ENCODE peak calls at places on chromosomes 4 and X, in nine cellular contexts. L is psoas muscle; V is occipital lobe; T is NCI-H1694; A is stimulated activated CD4-positive, alpha-beta T cell treated with anti-CD3 and anti-CD28 coated beads, TNF-alpha, amount 100 ng/mL, for 48 hours; D is right lobe of liver; B is M059J; Y is iris pigment epithelial cell; E is SK-MEL-5. W is an unnamed sample.

GRCh38 chrX:119399772-119400101 is 601 bp downstream of the SLC25A43 start:
- DNase-seq in L (peak), V (no peak), T (no peak), A (no peak), D (no peak), B (peak), Y (peak), E (no peak), W (no peak)

GRCh38 chr4:513327-513726 is 14.3 kb downstream of the PIGG start:
- DNase-seq in L (no peak), V (no peak), T (no peak), A (no peak), D (no peak), B (no peak), Y (no peak), E (no peak), W (no peak)

GRCh38 chr4:137531951-137532868 is at the start of gene PCDH18:
- DNase-seq in L (peak), V (peak), T (no peak), A (no peak), D (peak), B (peak), Y (peak), E (peak), W (peak)

GRCh38 chr4:70365479-70365878 is 4.9 kb downstream of the SMR3A start:
- DNase-seq in L (no peak), V (no peak), T (no peak), A (no peak), D (no peak), B (peak), Y (peak), E (peak), W (no peak)

GRCh38 chr4:140764785-140765392 is 8.7 kb upstream of the TBC1D9 start:
- DNase-seq in L (no peak), V (no peak), T (no peak), A (no peak), D (no peak), B (no peak), Y (peak), E (no peak), W (no peak)

GRCh38 chrX:140439455-140439854 is 65.4 kb downstream of the SOX3 start:
- DNase-seq in L (no peak), V (no peak), T (no peak), A (no peak), D (peak), B (no peak), Y (no peak), E (no peak), W (no peak)

GRCh38 chrX:15915959-15916703 is 61.5 kb upstream of the AP1S2 start:
- DNase-seq in L (no peak), V (no peak), T (no peak), A (no peak), D (no peak), B (peak), Y (peak), E (no peak), W (no peak)

GRCh38 chr4:98659741-98660507 is 1.5 kb upstream of the TSPAN5 start:
- DNase-seq in L (no peak), V (no peak), T (no peak), A (no peak), D (no peak), B (peak), Y (peak), E (no peak), W (no peak)

GRCh38 chr4:79603681-79604080 is 195.7 kb upstream of the GK2 start:
- DNase-seq in L (no peak), V (no peak), T (no peak), A (no peak), D (no peak), B (no peak), Y (no peak), E (no peak), W (no peak)

GRCh38 chr4:52750819-52751348 is 341 bp downstream of the ERVMER34-1 start:
- DNase-seq in L (peak), V (no peak), T (no peak), A (no peak), D (peak), B (no peak), Y (peak), E (no peak), W (no peak)

GRCh38 chrX:134718329-134719317 is 60.4 kb upstream of the PLAC1 start:
- DNase-seq in L (peak), V (no peak), T (no peak), A (peak), D (no peak), B (peak), Y (peak), E (no peak), W (no peak)

GRCh38 chr4:57865264-57865663 is 755.1 kb upstream of the IGFBP7 start:
- DNase-seq in L (no peak), V (no peak), T (no peak), A (no peak), D (no peak), B (no peak), Y (no peak), E (no peak), W (no peak)

GRCh38 chrX:2781226-2781571 is 29.4 kb downstream of the XG start:
- DNase-seq in L (no peak), V (no peak), T (no peak), A (no peak), D (no peak), B (no peak), Y (no peak), E (no peak), W (no peak)

GRCh38 chr4:76339364-76339763 is 32.8 kb downstream of the STBD1 start:
- DNase-seq in L (no peak), V (no peak), T (no peak), A (no peak), D (no peak), B (no peak), Y (peak), E (peak), W (no peak)

GRCh38 chrX:68634649-68635227 is 12.7 kb upstream of the STARD8 start:
- DNase-seq in L (no peak), V (no peak), T (no peak), A (no peak), D (no peak), B (no peak), Y (peak), E (no peak), W (no peak)

GRCh38 chr4:112747035-112747434 is 110.1 kb downstream of the LARP7 start:
- DNase-seq in L (no peak), V (no peak), T (no peak), A (no peak), D (no peak), B (peak), Y (no peak), E (no peak), W (no peak)

GRCh38 chr4:122810669-122811068 is 16.0 kb upstream of the FGF2 start:
- DNase-seq in L (no peak), V (no peak), T (no peak), A (no peak), D (no peak), B (no peak), Y (no peak), E (no peak), W (no peak)

GRCh38 chrX:131830400-131831184 is 192.5 kb upstream of the STK26 start:
- DNase-seq in L (peak), V (peak), T (peak), A (peak), D (peak), B (peak), Y (peak), E (peak), W (peak)

GRCh38 chrX:45900751-45901150 is 644.5 kb downstream of the ZNF674 start:
- DNase-seq in L (no peak), V (no peak), T (no peak), A (no peak), D (no peak), B (no peak), Y (peak), E (no peak), W (no peak)

GRCh38 chr4:56637791-56638190 is 43.3 kb downstream of the HOPX start:
- DNase-seq in L (no peak), V (no peak), T (no peak), A (no peak), D (no peak), B (peak), Y (no peak), E (no peak), W (no peak)

W was measured in anterior cingulate cortex.